ENCODE peak calls at places on chromosomes 1 and 21, in seven cellular contexts. V is endothelial cell of umbilical vein, K is H1, X is cardiac muscle cell, N is colonic mucosa, I is ovary, T is transverse colon. W is an unnamed sample.

GRCh38 chr1:228990906-228991569 is 255.8 kb downstream of the RHOU start:
- DNase-seq in X (no peak), N (no peak), V (no peak), I (peak; percentile 6), T (no peak), K (no peak), W (peak; percentile 65)

GRCh38 chr1:219965285-219965684 is 36.9 kb upstream of the SLC30A10 start:
- DNase-seq in T (no peak), K (no peak), V (no peak), I (no peak), X (no peak), N (no peak), W (no peak)

GRCh38 chr1:223207293-223208066 is 64.4 kb upstream of the TLR5 start:
- DNase-seq in I (no peak), T (no peak), V (no peak), X (peak; percentile 9), N (no peak), K (no peak), W (no peak)

GRCh38 chr1:230976825-230977747 is 1.6 kb downstream of the TTC13 start:
- DNase-seq in T (no peak), X (no peak), N (peak; percentile 38), V (peak; percentile 71), K (no peak), I (no peak), W (no peak)

GRCh38 chr21:45256912-45257672 is 30.6 kb downstream of the POFUT2 start:
- DNase-seq in X (peak; percentile 25), N (peak; percentile 10), K (peak; percentile 53), T (no peak), V (peak; percentile 61), I (no peak), W (no peak)

GRCh38 chr1:237050915-237051314 is 8.9 kb downstream of the RYR2 start:
- DNase-seq in X (no peak), N (no peak), K (no peak), T (no peak), V (no peak), I (no peak), W (no peak)

GRCh38 chr1:208203127-208203847 is 40.9 kb downstream of the PLXNA2 start:
- DNase-seq in K (no peak), V (peak; percentile 96), I (no peak), X (peak; percentile 72), N (peak; percentile 87), T (peak; percentile 79), W (peak; percentile 64)

GRCh38 chr1:20785907-20786309 is 1.2 kb downstream of the HP1BP3 start:
- DNase-seq in T (no peak), V (no peak), X (no peak), N (peak; percentile 47), I (no peak), K (no peak), W (peak; percentile 19)

GRCh38 chr1:36322786-36323635 is 434 bp downstream of the EVA1B start:
- DNase-seq in K (peak; percentile 79), I (peak; percentile 77), X (peak; percentile 77), T (peak; percentile 56), V (peak; percentile 44), N (peak; percentile 45), W (peak; percentile 66)

DNA sequence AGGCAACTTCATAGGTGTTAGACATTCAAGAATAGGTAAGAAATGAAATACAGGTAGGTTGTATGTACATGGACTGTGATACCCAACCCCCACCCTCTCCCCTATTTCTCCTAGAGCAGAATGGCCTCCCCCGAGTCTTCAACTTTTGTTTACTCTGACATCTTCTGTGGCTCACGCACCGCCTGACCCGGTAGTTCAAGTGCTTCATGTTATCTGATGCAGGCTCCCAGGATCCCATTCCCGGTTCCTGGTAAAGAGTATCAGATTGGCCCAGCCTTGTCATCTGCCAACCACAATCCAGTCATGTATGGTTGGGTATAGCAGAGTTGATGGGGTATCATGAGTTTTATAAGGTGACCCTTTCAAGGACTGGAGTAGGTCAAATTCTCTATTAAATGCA is 9.1 kb downstream of the GNAI3 start:
- DNase-seq in T (no peak), I (no peak), K (no peak), N (no peak), X (no peak), V (no peak), W (no peak)
- H3K4me1 ChIP-seq in T (peaks cover 11% of the 10 kb centered on the region), I (peaks cover 3% of the 10 kb centered on the region), K (no peaks in the 10 kb centered on the region), N (no peaks in the 10 kb centered on the region), X (no peaks in the 10 kb centered on the region), V (no peaks in the 10 kb centered on the region), W (peaks cover 12% of the 10 kb centered on the region)

GRCh38 chr1:192936313-192937018 is 122.7 kb downstream of the UCHL5 start:
- DNase-seq in V (peak; percentile 84), N (no peak), X (peak; percentile 33), I (no peak), K (no peak), T (no peak), W (no peak)
- TF ChIP-seq CTCF in V (no peak), N (no peak), X (no peak), I (no peak), K (no peak), T (no peak), W (no peak)

GRCh38 chr1:39141925-39142324 is 62.6 kb upstream of the MACF1 start:
- DNase-seq in I (no peak), V (no peak), T (no peak), K (no peak), N (no peak), X (peak; percentile 76), W (no peak)
- H3K4me1 ChIP-seq in I (peaks cover 4% of the 10 kb centered on the region), V (peaks cover 10% of the 10 kb centered on the region), T (peaks cover 21% of the 10 kb centered on the region), K (peaks cover 18% of the 10 kb centered on the region), N (no peaks in the 10 kb centered on the region), X (peaks cover 30% of the 10 kb centered on the region), W (peaks cover 27% of the 10 kb centered on the region)

GRCh38 chr1:12339410-12339809 is 109.6 kb downstream of the VPS13D start:
- DNase-seq in X (peak; percentile 7), K (no peak), V (no peak), T (no peak), I (no peak), N (no peak), W (peak; percentile 54)
- TF ChIP-seq CTCF in X (peak; percentile 27), K (peak; percentile 44), V (no peak), T (no peak), I (no peak), N (no peak), W (no peak)

W was measured in heart left ventricle.